ENCODE peak calls at places on chromosomes 4 and X, in nine cellular contexts. R, Z, Y, S, X, J, F, A and V are unnamed samples.

GRCh38 chr4:145505945-145506344 is 24.3 kb downstream of the SMAD1 start:
- DNase-seq in A (no peak), S (no peak), J (no peak), R (no peak), X (no peak), Y (no peak), Z (no peak), F (no peak), V (no peak)

GRCh38 chrX:115949900-115950822 is 220.4 kb upstream of the AGTR2 start:
- DNase-seq in Z (no peak), A (no peak), S (no peak), F (no peak), J (no peak), X (peak; percentile 47), Y (no peak), R (no peak), V (no peak)

GRCh38 chr4:71713611-71714203 is 70.2 kb downstream of the GC start:
- DNase-seq in Z (no peak), X (no peak), Y (peak; percentile 14), A (peak; percentile 39), S (peak; percentile 75), F (no peak), J (no peak), R (no peak), V (peak; percentile 46)

GRCh38 chrX:49627030-49627777 is 28.4 kb downstream of the GAGE1 start:
- DNase-seq in Y (no peak), X (peak; percentile 40), F (no peak), S (no peak), A (no peak), J (peak; percentile 1), R (no peak), Z (no peak), V (no peak)

GRCh38 chrX:37776987-37777325 is 2.9 kb upstream of the CYBB start:
- DNase-seq in A (no peak), Y (no peak), R (no peak), J (no peak), Z (no peak), X (no peak), S (no peak), F (no peak), V (no peak)

GRCh38 chr4:139144161-139144859 is 32.7 kb downstream of the ELF2 start:
- DNase-seq in Z (no peak), R (no peak), Y (peak; percentile 21), F (no peak), A (no peak), X (no peak), S (peak; percentile 71), J (peak; percentile 86), V (peak; percentile 11)

GRCh38 chr4:14000091-14000814 is 372.7 kb upstream of the BOD1L1 start:
- DNase-seq in Z (no peak), Y (no peak), S (no peak), X (no peak), F (no peak), J (no peak), A (no peak), R (no peak), V (no peak)

GRCh38 chr4:18020145-18020670 is 1.3 kb downstream of the LCORL start:
- DNase-seq in Y (no peak), A (no peak), X (peak; percentile 33), J (peak; percentile 21), F (no peak), Z (no peak), S (peak; percentile 15), R (no peak), V (no peak)

GRCh38 chrX:66046612-66047235 is 6.8 kb upstream of the VSIG4 start:
- DNase-seq in A (no peak), F (peak; percentile 12), Z (no peak), J (peak; percentile 62), Y (no peak), R (peak; percentile 79), X (no peak), S (no peak), V (no peak)

GRCh38 chr4:158236304-158237030 is 26.2 kb downstream of the TMEM144 start:
- DNase-seq in R (no peak), F (no peak), S (no peak), J (no peak), A (no peak), Z (no peak), X (no peak), Y (no peak), V (no peak)

GRCh38 chr4:32462944-32463343 is 1742.8 kb downstream of the PCDH7 start:
- DNase-seq in R (no peak), S (peak; percentile 60), F (no peak), Z (no peak), X (no peak), Y (no peak), A (no peak), J (peak; percentile 9), V (no peak)

GRCh38 chr4:188822698-188823097 is 683.5 kb downstream of the TRIML1 start:
- DNase-seq in X (no peak), S (no peak), F (no peak), A (no peak), J (no peak), Y (no peak), Z (peak; percentile 46), R (no peak), V (no peak)

GRCh38 chr4:173522160-173522873 is 7.7 kb downstream of the HAND2 start:
- DNase-seq in Y (peak; percentile 93), J (peak; percentile 20), R (no peak), Z (peak; percentile 81), S (peak; percentile 54), F (no peak), X (no peak), A (no peak), V (peak; percentile 54)

GRCh38 chr4:88818650-88819470 is 121.2 kb upstream of the NAP1L5 start:
- DNase-seq in R (no peak), F (peak; percentile 8), X (peak; percentile 51), Z (no peak), Y (peak; percentile 31), J (peak; percentile 12), A (peak; percentile 54), S (peak; percentile 75), V (no peak)

GRCh38 chr4:41487868-41488267 is 50.1 kb upstream of the LIMCH1 start:
- DNase-seq in F (no peak), J (no peak), A (no peak), Y (no peak), S (no peak), X (no peak), R (no peak), Z (no peak), V (no peak)

GRCh38 chrX:21225643-21226042 is 148.6 kb upstream of the CNKSR2 start:
- DNase-seq in F (no peak), S (no peak), Z (no peak), R (no peak), Y (no peak), A (no peak), J (no peak), X (no peak), V (no peak)

GRCh38 chr4:38011484-38012162 is 51.4 kb downstream of the PTTG2 start:
- DNase-seq in F (no peak), Y (no peak), X (no peak), R (no peak), A (no peak), J (no peak), S (no peak), Z (no peak), V (no peak)

GRCh38 chrX:8868906-8869305 is 67.7 kb upstream of the FAM9A start:
- DNase-seq in R (no peak), S (peak; percentile 56), F (no peak), X (no peak), Z (no peak), Y (no peak), J (no peak), A (no peak), V (no peak)

GRCh38 chr4:186227221-186227620 is at the start of gene KLKB1:
- DNase-seq in Y (no peak), S (peak; percentile 77), F (no peak), X (no peak), J (no peak), R (no peak), A (no peak), Z (no peak), V (no peak)

GRCh38 chr4:140937866-140938265 is 181.7 kb upstream of the TBC1D9 start:
- DNase-seq in S (peak; percentile 80), R (no peak), F (no peak), J (no peak), Z (no peak), Y (peak; percentile 72), X (no peak), A (no peak), V (peak; percentile 83)

GRCh38 chrX:78029663-78030062 is 60.2 kb upstream of the PGAM4 start:
- DNase-seq in Z (no peak), J (peak; percentile 25), A (no peak), Y (no peak), S (peak; percentile 54), F (no peak), R (no peak), X (no peak), V (peak; percentile 4)

GRCh38 chr4:20698382-20698781 is 1.9 kb upstream of the PACRGL start:
- DNase-seq in S (peak; percentile 28), Y (peak; percentile 48), X (no peak), F (no peak), Z (no peak), A (no peak), J (peak; percentile 46), R (no peak), V (no peak)

GRCh38 chrX:116272328-116272727 is 101.8 kb downstream of the AGTR2 start:
- DNase-seq in X (no peak), S (peak; percentile 95), F (no peak), R (no peak), J (no peak), Z (no peak), Y (peak; percentile 38), A (no peak), V (peak; percentile 79)

GRCh38 chr4:25970691-25971427 is 56.8 kb downstream of the SMIM20 start:
- DNase-seq in J (no peak), R (no peak), X (no peak), F (no peak), S (peak; percentile 67), Y (no peak), A (no peak), Z (no peak), V (no peak)

GRCh38 chrX:83501003-83501402 is 7.1 kb upstream of the POU3F4 start:
- DNase-seq in X (no peak), Y (no peak), Z (no peak), A (no peak), S (no peak), R (no peak), F (no peak), J (no peak), V (no peak)

GRCh38 chr4:70737006-70737405 is 15.2 kb downstream of the RUFY3 start:
- DNase-seq in Y (no peak), R (no peak), S (peak; percentile 56), J (peak; percentile 5), X (no peak), F (no peak), A (no peak), Z (no peak), V (no peak)

GRCh38 chr4:73967891-73968290 is 13.9 kb downstream of the PF4 start:
- DNase-seq in R (no peak), J (no peak), F (no peak), Z (no peak), S (no peak), Y (no peak), X (no peak), A (no peak), V (no peak)

GRCh38 chr4:46979283-46979682 is 14.1 kb downstream of the GABRA4 start:
- DNase-seq in S (no peak), R (no peak), F (no peak), Y (no peak), Z (no peak), J (no peak), X (no peak), A (no peak), V (no peak)

GRCh38 chr4:100299441-100299840 is 109.2 kb upstream of the DDIT4L start:
- DNase-seq in Z (no peak), F (no peak), Y (peak; percentile 18), J (no peak), X (no peak), R (no peak), S (peak; percentile 35), A (no peak), V (no peak)

GRCh38 chr4:26020083-26020668 is 106.2 kb downstream of the SMIM20 start:
- DNase-seq in Z (no peak), A (no peak), S (peak; percentile 90), Y (peak; percentile 89), X (no peak), R (no peak), F (no peak), J (no peak), V (no peak)

GRCh38 chr4:61443813-61444510 is 243.8 kb downstream of the ADGRL3 start:
- DNase-seq in R (no peak), F (no peak), X (no peak), Y (peak; percentile 59), J (no peak), Z (no peak), S (peak; percentile 79), A (no peak), V (no peak)